ENCODE peak calls at places on chromosomes 2 and 18, in eight cellular contexts. M is MM.1S; C is heart left ventricle; N is CD8-positive, alpha-beta memory T cell; Z is PC-3; U is osteoblast; H is stomach; V is cardiac muscle cell. Q is an unnamed sample.

GRCh38 chr18:22538463-22538862 is 120.7 kb upstream of the CTAGE1 start:
- DNase-seq in M (no peak), C (peak; percentile 64), N (no peak), Z (no peak), U (no peak), H (no peak), V (no peak), Q (no peak)

GRCh38 chr2:151204720-151205119 is 56.9 kb downstream of the RBM43 start:
- DNase-seq in M (no peak), C (no peak), N (no peak), Z (no peak), U (no peak), H (no peak), V (no peak), Q (no peak)

GRCh38 chr2:86622878-86623548 is 652 bp downstream of the RNF103 start:
- DNase-seq in M (peak; percentile 72), C (peak; percentile 74), N (peak; percentile 65), Z (peak; percentile 26), U (peak; percentile 95), H (peak; percentile 59), V (peak; percentile 11), Q (peak; percentile 61)

GRCh38 chr2:168207861-168208260 is 39.5 kb downstream of the STK39 start:
- DNase-seq in M (no peak), C (no peak), N (no peak), Z (no peak), U (no peak), H (no peak), V (no peak), Q (no peak)

GRCh38 chr18:8212893-8213805 is 396.1 kb upstream of the RAB12 start:
- DNase-seq in M (no peak), C (no peak), N (no peak), Z (peak; percentile 80), U (peak; percentile 63), H (no peak), V (peak; percentile 80), Q (no peak)

GRCh38 chr2:60972889-60973656 is 44.4 kb upstream of the PEX13 start:
- DNase-seq in M (no peak), C (no peak), N (no peak), Z (no peak), U (no peak), H (no peak), V (no peak), Q (no peak)

GRCh38 chr2:201432038-201432437 is 19.2 kb downstream of the TRAK2 start:
- DNase-seq in M (no peak), C (no peak), N (no peak), Z (peak; percentile 74), U (peak; percentile 88), H (no peak), V (peak; percentile 69), Q (no peak)

GRCh38 chr18:52992041-52992440 is 652.0 kb downstream of the DCC start:
- DNase-seq in M (no peak), C (no peak), N (no peak), Z (no peak), U (no peak), H (no peak), V (no peak), Q (no peak)

GRCh38 chr2:64470921-64471320 is 17.0 kb downstream of the LGALSL start:
- DNase-seq in M (no peak), C (no peak), N (no peak), Z (no peak), U (no peak), H (no peak), V (no peak), Q (no peak)

GRCh38 chr2:37615808-37616673 is 55.4 kb downstream of the CDC42EP3 start:
- DNase-seq in M (peak; percentile 18), C (no peak), N (peak; percentile 80), Z (no peak), U (no peak), H (peak; percentile 45), V (no peak), Q (no peak)

GRCh38 chr2:210592706-210593105 is 36.3 kb downstream of the CPS1 start:
- DNase-seq in M (no peak), C (no peak), N (no peak), Z (no peak), U (no peak), H (no peak), V (no peak), Q (no peak)

GRCh38 chr2:159053186-159054031 is 85.0 kb downstream of the TANC1 start:
- DNase-seq in M (no peak), C (no peak), N (no peak), Z (no peak), U (no peak), H (no peak), V (peak; percentile 96), Q (no peak)

GRCh38 chr2:173751245-173751975 is 213.8 kb downstream of the SP3 start:
- DNase-seq in M (no peak), C (no peak), N (no peak), Z (no peak), U (no peak), H (no peak), V (no peak), Q (no peak)

GRCh38 chr18:54878057-54878661 is 49.9 kb downstream of the RAB27B start:
- DNase-seq in M (no peak), C (no peak), N (no peak), Z (no peak), U (peak; percentile 73), H (no peak), V (no peak), Q (no peak)

GRCh38 chr2:179525340-179525739 is 260.7 kb upstream of the SESTD1 start:
- DNase-seq in M (no peak), C (no peak), N (no peak), Z (no peak), U (no peak), H (no peak), V (no peak), Q (no peak)

GRCh38 chr18:25941556-25941955 is 148.9 kb downstream of the SS18 start:
- DNase-seq in M (no peak), C (no peak), N (no peak), Z (peak; percentile 4), U (no peak), H (no peak), V (no peak), Q (no peak)

GRCh38 chr2:24456610-24457556 is 34.2 kb upstream of the NCOA1 start:
- DNase-seq in M (no peak), C (no peak), N (no peak), Z (peak; percentile 89), U (peak; percentile 90), H (peak; percentile 30), V (peak; percentile 77), Q (peak; percentile 41)

GRCh38 chr2:64581777-64582539 is 57.8 kb downstream of the AFTPH start:
- DNase-seq in M (no peak), C (no peak), N (no peak), Z (no peak), U (no peak), H (no peak), V (no peak), Q (no peak)

GRCh38 chr2:45606801-45607200 is 4.3 kb downstream of the SRBD1 start:
- DNase-seq in M (no peak), C (no peak), N (no peak), Z (no peak), U (no peak), H (no peak), V (no peak), Q (no peak)

GRCh38 chr18:31722369-31722957 is 38.1 kb upstream of the B4GALT6 start:
- DNase-seq in M (peak; percentile 75), C (peak; percentile 72), N (peak; percentile 71), Z (peak; percentile 80), U (peak; percentile 86), H (peak; percentile 89), V (peak; percentile 86), Q (peak; percentile 71)

GRCh38 chr2:7707723-7708122 is 790.5 kb downstream of the RNF144A start:
- DNase-seq in M (no peak), C (no peak), N (no peak), Z (peak; percentile 94), U (peak; percentile 62), H (no peak), V (no peak), Q (no peak)

GRCh38 chr2:47049502-47049901 is 105.6 kb downstream of the STPG4 start:
- DNase-seq in M (no peak), C (no peak), N (no peak), Z (no peak), U (no peak), H (no peak), V (no peak), Q (no peak)
- H3K36me3 ChIP-seq in M (peaks cover 7% of the 10 kb centered on the region), C (no peaks in the 10 kb centered on the region), N (peaks cover 29% of the 10 kb centered on the region), Z (peaks cover 19% of the 10 kb centered on the region), U (peaks cover 76% of the 10 kb centered on the region), H (peaks cover 8% of the 10 kb centered on the region), V (no peaks in the 10 kb centered on the region), Q (peaks cover 44% of the 10 kb centered on the region)

GRCh38 chr18:36758001-36758400 is 70.8 kb downstream of the TPGS2 start:
- DNase-seq in M (no peak), C (no peak), N (no peak), Z (no peak), U (no peak), H (no peak), V (no peak), Q (no peak)
- H3K9me3 ChIP-seq in M (no peaks in the 10 kb centered on the region), C (no peaks in the 10 kb centered on the region), N (no peaks in the 10 kb centered on the region), Z (no peaks in the 10 kb centered on the region), U (no peaks in the 10 kb centered on the region), H (no peaks in the 10 kb centered on the region), V (no peaks in the 10 kb centered on the region), Q (no peaks in the 10 kb centered on the region)

DNA sequence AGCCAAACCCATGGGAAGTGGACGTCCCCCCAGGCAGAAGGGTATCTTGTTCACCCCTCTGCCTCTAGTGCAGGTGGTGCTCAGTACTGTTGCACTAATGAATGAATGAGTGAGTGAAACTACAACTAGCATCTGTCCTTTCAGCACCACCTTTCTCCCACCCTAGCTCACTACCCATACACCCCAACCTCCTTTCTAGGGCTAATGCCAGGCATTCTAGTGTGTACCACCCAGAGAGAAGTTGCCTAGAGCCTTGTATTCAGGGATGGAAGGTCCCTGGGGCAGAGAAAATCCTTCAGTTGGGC is 22.5 kb downstream of the CCT7 start:
- DNase-seq in M (no peak), C (no peak), N (no peak), Z (no peak), U (no peak), H (no peak), V (no peak), Q (no peak)
- H3K36me3 ChIP-seq in M (no peaks in the 10 kb centered on the region), C (peaks cover 7% of the 10 kb centered on the region), N (peaks cover 20% of the 10 kb centered on the region), Z (peaks cover 13% of the 10 kb centered on the region), U (peaks cover 30% of the 10 kb centered on the region), H (peaks cover 16% of the 10 kb centered on the region), V (peaks cover 19% of the 10 kb centered on the region), Q (no peaks in the 10 kb centered on the region)

GRCh38 chr2:195602687-195603086 is 54.3 kb upstream of the SLC39A10 start:
- DNase-seq in M (no peak), C (no peak), N (no peak), Z (no peak), U (no peak), H (no peak), V (no peak), Q (no peak)

GRCh38 chr2:195606179-195606578 is 50.8 kb upstream of the SLC39A10 start:
- DNase-seq in M (no peak), C (no peak), N (no peak), Z (no peak), U (no peak), H (no peak), V (no peak), Q (no peak)

GRCh38 chr2:195603408-195603807 is 53.6 kb upstream of the SLC39A10 start:
- DNase-seq in M (no peak), C (no peak), N (no peak), Z (no peak), U (no peak), H (no peak), V (no peak), Q (no peak)

GRCh38 chr2:195601361-195601760 is 55.7 kb upstream of the SLC39A10 start:
- DNase-seq in M (no peak), C (no peak), N (no peak), Z (no peak), U (no peak), H (no peak), V (no peak), Q (no peak)

GRCh38 chr2:195604723-195605122 is 52.3 kb upstream of the SLC39A10 start:
- DNase-seq in M (no peak), C (no peak), N (no peak), Z (no peak), U (no peak), H (no peak), V (no peak), Q (no peak)
- H3K9me3 ChIP-seq in M (no peaks in the 10 kb centered on the region), C (no peaks in the 10 kb centered on the region), N (no peaks in the 10 kb centered on the region), Z (no peaks in the 10 kb centered on the region), U (no peaks in the 10 kb centered on the region), H (no peaks in the 10 kb centered on the region), V (no peaks in the 10 kb centered on the region), Q (no peaks in the 10 kb centered on the region)

Q was measured in pancreas.